ENCODE peak calls at places on chromosomes 7 and 10, in ten cellular contexts. B is SK-N-SH, G is AG04449, Y is astrocyte, M is left ventricle myocardium inferior, X is HAP-1, C is PC-3, Z is ovary, F is cardiac fibroblast, E is mesendoderm. P is an unnamed sample.

GRCh38 chr7:104767826-104768536 is 246.0 kb upstream of the KMT2E start:
- DNase-seq in B (no peak), G (no peak), Y (no peak), M (no peak), X (no peak), C (no peak), Z (no peak), F (no peak), E (peak; percentile 39), P (no peak)

GRCh38 chr7:142808802-142809583 is 38.2 kb downstream of the PRSS2 start:
- DNase-seq in B (no peak), G (no peak), Y (peak; percentile 79), M (no peak), X (no peak), C (peak; percentile 94), Z (no peak), F (peak; percentile 33), E (no peak), P (no peak)

GRCh38 chr7:107924841-107925490 is 34.0 kb downstream of the DLD start:
- DNase-seq in B (no peak), G (no peak), Y (no peak), M (no peak), X (peak; percentile 89), C (no peak), Z (no peak), F (peak; percentile 54), E (no peak), P (no peak)

GRCh38 chr10:78147202-78147601 is 113.5 kb downstream of the RPS24 start:
- DNase-seq in B (no peak), G (no peak), Y (no peak), M (no peak), X (no peak), C (no peak), Z (no peak), F (no peak), E (no peak), P (no peak)

GRCh38 chr7:54785261-54785660 is 26.2 kb upstream of the SEC61G start:
- DNase-seq in B (no peak), G (no peak), Y (no peak), M (no peak), X (no peak), C (peak; percentile 72), Z (no peak), F (peak; percentile 20), E (peak; percentile 30), P (no peak)

GRCh38 chr10:114142018-114142417 is 32.0 kb downstream of the CCDC186 start:
- DNase-seq in B (no peak), G (no peak), Y (no peak), M (no peak), X (no peak), C (no peak), Z (no peak), F (no peak), E (no peak), P (no peak)

GRCh38 chr7:127396184-127396583 is 3.7 kb upstream of the ZNF800 start:
- DNase-seq in B (no peak), G (no peak), Y (no peak), M (no peak), X (no peak), C (no peak), Z (no peak), F (peak; percentile 33), E (peak; percentile 36), P (no peak)

GRCh38 chr10:98427011-98427515 is 12.1 kb upstream of the PYROXD2 start:
- DNase-seq in B (no peak), G (no peak), Y (no peak), M (peak; percentile 12), X (no peak), C (no peak), Z (no peak), F (no peak), E (no peak), P (no peak)

GRCh38 chr10:113326160-113327111 is 226.4 kb upstream of the HABP2 start:
- DNase-seq in B (peak; percentile 39), G (peak; percentile 79), Y (peak; percentile 85), M (no peak), X (peak; percentile 69), C (peak; percentile 94), Z (no peak), F (peak; percentile 89), E (peak; percentile 96), P (peak; percentile 77)

GRCh38 chr10:114245128-114245791 is 6.2 kb downstream of the VWA2 start:
- DNase-seq in B (no peak), G (no peak), Y (no peak), M (no peak), X (no peak), C (peak; percentile 48), Z (no peak), F (no peak), E (no peak), P (no peak)

GRCh38 chr7:154587812-154588211 is 415.1 kb downstream of the PAXIP1 start:
- DNase-seq in B (no peak), G (no peak), Y (no peak), M (no peak), X (no peak), C (no peak), Z (no peak), F (no peak), E (no peak), P (peak; percentile 81)

GRCh38 chr10:86522385-86522855 is 828 bp upstream of the WAPL start:
- DNase-seq in B (no peak), G (no peak), Y (no peak), M (no peak), X (no peak), C (no peak), Z (no peak), F (peak; percentile 31), E (no peak), P (no peak)

GRCh38 chr10:86523348-86523747 is 1.8 kb upstream of the WAPL start:
- DNase-seq in B (peak; percentile 37), G (no peak), Y (no peak), M (no peak), X (no peak), C (peak; percentile 43), Z (no peak), F (peak; percentile 36), E (peak; percentile 29), P (no peak)

GRCh38 chr10:86520871-86521619 is 547 bp downstream of the WAPL start:
- DNase-seq in B (peak; percentile 78), G (no peak), Y (peak; percentile 41), M (peak; percentile 53), X (peak; percentile 35), C (peak; percentile 44), Z (no peak), F (peak; percentile 68), E (peak; percentile 68), P (peak; percentile 54)

GRCh38 chr10:86521620-86522384 is at the start of gene WAPL:
- DNase-seq in B (peak; percentile 98), G (peak; percentile 19), Y (peak; percentile 79), M (peak; percentile 97), X (peak; percentile 87), C (peak; percentile 91), Z (peak; percentile 93), F (peak; percentile 93), E (peak; percentile 97), P (peak; percentile 95)

GRCh38 chr10:86518781-86519180 is 2.8 kb downstream of the WAPL start:
- DNase-seq in B (no peak), G (no peak), Y (no peak), M (no peak), X (no peak), C (no peak), Z (no peak), F (no peak), E (no peak), P (no peak)
- H3K4me3 ChIP-seq in B (no peak overlapping the region), G (no peak overlapping the region), Y (no peak overlapping the region), M (peak overlapping the region; percentile 98), X (no peak overlapping the region), C (peak overlapping the region; percentile 96), Z (no peak overlapping the region), F (no peak overlapping the region), E (no peak overlapping the region), P (no peak overlapping the region)

DNA sequence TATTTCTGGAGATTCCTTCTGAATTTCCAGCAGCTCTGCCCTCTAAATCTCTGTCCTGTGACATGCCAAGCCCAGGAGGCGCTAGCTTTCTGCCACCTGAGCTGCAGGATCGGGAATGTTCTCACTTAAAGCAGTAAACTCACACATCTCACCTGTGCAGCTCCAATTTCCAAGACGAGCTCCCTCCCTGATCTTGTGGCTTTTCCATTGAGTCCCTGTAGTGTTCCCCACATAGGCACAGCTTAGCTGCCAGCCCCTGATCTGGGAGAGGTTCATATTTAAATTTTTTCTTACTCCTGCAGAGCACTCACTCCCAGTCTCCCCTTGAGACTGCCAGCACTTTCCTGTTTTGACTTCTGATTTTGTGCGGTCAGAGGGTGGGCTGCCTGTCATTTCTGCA is 479.3 kb downstream of the GLRX3 start:
- DNase-seq in B (no peak), G (no peak), Y (no peak), M (no peak), X (no peak), C (no peak), Z (no peak), F (no peak), E (peak; percentile 42), P (no peak)
- H3K4me3 ChIP-seq in B (no peak overlapping the region), G (no peak overlapping the region), Y (no peak overlapping the region), M (no peak overlapping the region), X (no peak overlapping the region), C (no peak overlapping the region), Z (no peak overlapping the region), F (no peak overlapping the region), E (no peak overlapping the region), P (no peak overlapping the region)

DNA sequence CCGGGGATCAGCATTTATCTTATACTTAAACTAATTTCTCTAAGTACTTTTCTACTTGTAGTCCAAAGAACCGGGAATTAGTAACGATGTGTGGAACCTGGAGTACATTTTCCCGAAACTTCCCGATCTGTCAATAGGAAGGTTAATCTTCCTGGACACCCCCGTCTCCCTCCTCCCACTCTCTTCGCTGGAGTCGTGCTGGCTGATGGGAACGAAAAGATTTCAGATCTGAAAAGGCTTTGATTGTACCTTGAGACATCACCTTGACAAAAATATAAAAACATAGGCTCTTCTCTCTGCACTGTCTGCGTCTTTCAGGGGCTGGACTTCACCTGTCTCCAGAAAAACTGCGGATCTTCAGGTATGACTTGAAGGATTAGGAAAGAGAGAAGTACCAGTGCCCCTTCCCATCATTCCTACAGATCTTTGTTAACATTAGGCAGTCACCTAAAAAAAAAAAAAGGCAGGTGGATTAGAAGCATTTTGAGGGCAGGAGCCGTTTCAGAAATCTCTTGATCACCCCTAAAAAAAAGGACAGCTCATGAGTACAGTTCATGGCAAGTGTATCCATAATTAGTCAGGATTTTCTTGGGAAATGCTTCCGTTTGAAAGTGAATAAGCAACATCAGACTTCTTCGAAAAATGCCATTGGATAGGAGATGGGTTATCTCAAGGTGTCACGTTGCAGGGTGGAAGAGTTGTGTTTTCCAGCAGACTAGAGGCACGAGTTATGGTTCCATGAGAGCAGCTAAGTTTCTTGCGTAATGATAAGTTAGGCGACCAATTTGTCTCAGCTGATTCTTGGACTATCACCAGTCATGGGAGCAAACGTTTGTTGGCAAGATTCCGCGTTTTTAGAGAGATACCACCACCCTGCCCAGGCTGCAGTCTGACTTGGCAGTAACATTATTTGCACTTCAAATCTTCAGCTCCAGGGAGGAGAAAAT is 7.8 kb upstream of the BAMBI start:
- DNase-seq in B (no peak), G (no peak), Y (no peak), M (no peak), X (no peak), C (no peak), Z (no peak), F (no peak), E (peak; percentile 47), P (no peak)
- H3K4me3 ChIP-seq in B (peak overlapping the region; percentile 51), G (peak overlapping the region; percentile 57), Y (peak overlapping the region; percentile 67), M (peak overlapping the region; percentile 65), X (peak overlapping the region; percentile 35), C (no peak overlapping the region), Z (peak overlapping the region; percentile 40), F (peak overlapping the region; percentile 47), E (peak overlapping the region; percentile 67), P (peak overlapping the region; percentile 69)

DNA sequence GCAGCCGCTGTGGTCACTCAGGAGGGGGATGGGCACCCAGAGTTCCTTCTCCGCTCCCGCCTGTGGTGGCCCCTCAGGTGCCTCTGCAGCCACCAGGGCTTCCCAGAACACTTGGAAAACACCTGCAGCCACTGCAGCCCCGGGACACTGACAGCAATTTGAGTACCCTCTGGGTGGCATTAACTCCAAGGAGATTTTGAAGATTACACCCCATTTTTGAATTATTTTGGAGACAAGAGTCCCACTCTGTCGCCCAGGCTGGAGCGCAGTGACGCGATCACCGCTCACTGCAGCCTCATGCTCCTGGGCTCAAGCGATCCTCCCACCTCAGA is 32.2 kb downstream of the IL15RA start:
- DNase-seq in B (no peak), G (no peak), Y (no peak), M (no peak), X (no peak), C (no peak), Z (no peak), F (no peak), E (no peak), P (no peak)
- H3K4me3 ChIP-seq in B (no peak overlapping the region), G (no peak overlapping the region), Y (peak overlapping the region; percentile 30), M (peak overlapping the region; percentile 50), X (no peak overlapping the region), C (peak overlapping the region; percentile 31), Z (peak overlapping the region; percentile 21), F (peak overlapping the region; percentile 41), E (no peak overlapping the region), P (no peak overlapping the region)